ENCODE peak calls at places on chromosomes 3 and 15, in eight cellular contexts. One of them, this sample, is unnamed. For H3K36me3, the result is how much of the 10 kb centered on the place peaks cover.

GRCh38 chr3:62233065-62233464 is 140.3 kb downstream of the FEZF2 start:
- DNase-seq in colonic mucosa: no peak
- DNase-seq in brain microvascular endothelial cell: no peak
- DNase-seq in left lung: no peak
- DNase-seq in fibroblast of lung: no peak
- DNase-seq in Panc1: no peak
- DNase-seq in CD8-positive, alpha-beta memory T cell: no peak
- DNase-seq in PC-3: no peak
- DNase-seq in this sample: no peak

GRCh38 chr15:90227816-90228772 is 5.6 kb downstream of the CIB1 start:
- DNase-seq in colonic mucosa: no peak
- DNase-seq in brain microvascular endothelial cell: no peak
- DNase-seq in left lung: no peak
- DNase-seq in fibroblast of lung: no peak
- DNase-seq in Panc1: no peak
- DNase-seq in CD8-positive, alpha-beta memory T cell: no peak
- DNase-seq in PC-3: no peak
- DNase-seq in this sample: no peak

GRCh38 chr3:38722760-38723568 is 73.5 kb upstream of the SCN5A start:
- DNase-seq in colonic mucosa: no peak
- DNase-seq in brain microvascular endothelial cell: peak
- DNase-seq in left lung: peak
- DNase-seq in fibroblast of lung: peak
- DNase-seq in Panc1: no peak
- DNase-seq in CD8-positive, alpha-beta memory T cell: no peak
- DNase-seq in PC-3: no peak
- DNase-seq in this sample: no peak

GRCh38 chr3:53885239-53885638 is 3.3 kb upstream of the ACTR8 start:
- DNase-seq in colonic mucosa: no peak
- DNase-seq in brain microvascular endothelial cell: peak
- DNase-seq in left lung: no peak
- DNase-seq in fibroblast of lung: no peak
- DNase-seq in Panc1: no peak
- DNase-seq in CD8-positive, alpha-beta memory T cell: no peak
- DNase-seq in PC-3: no peak
- DNase-seq in this sample: no peak

GRCh38 chr15:100726426-100727190 is 124.2 kb downstream of the ASB7 start:
- DNase-seq in colonic mucosa: peak
- DNase-seq in brain microvascular endothelial cell: no peak
- DNase-seq in left lung: no peak
- DNase-seq in fibroblast of lung: peak
- DNase-seq in Panc1: no peak
- DNase-seq in CD8-positive, alpha-beta memory T cell: no peak
- DNase-seq in PC-3: no peak
- DNase-seq in this sample: no peak

GRCh38 chr15:29944925-29945324 is 122.7 kb upstream of the TJP1 start:
- DNase-seq in colonic mucosa: no peak
- DNase-seq in brain microvascular endothelial cell: no peak
- DNase-seq in left lung: no peak
- DNase-seq in fibroblast of lung: no peak
- DNase-seq in Panc1: no peak
- DNase-seq in CD8-positive, alpha-beta memory T cell: no peak
- DNase-seq in PC-3: no peak
- DNase-seq in this sample: no peak

GRCh38 chr15:92580521-92580920 is 75.1 kb downstream of the FAM174B start:
- DNase-seq in colonic mucosa: no peak
- DNase-seq in brain microvascular endothelial cell: no peak
- DNase-seq in left lung: no peak
- DNase-seq in fibroblast of lung: no peak
- DNase-seq in Panc1: no peak
- DNase-seq in CD8-positive, alpha-beta memory T cell: no peak
- DNase-seq in PC-3: no peak
- DNase-seq in this sample: no peak

GRCh38 chr15:40320931-40321371 is 2.5 kb upstream of the INAFM2 start:
- DNase-seq in colonic mucosa: peak
- DNase-seq in brain microvascular endothelial cell: peak
- DNase-seq in left lung: no peak
- DNase-seq in fibroblast of lung: peak
- DNase-seq in Panc1: no peak
- DNase-seq in CD8-positive, alpha-beta memory T cell: peak
- DNase-seq in PC-3: peak
- DNase-seq in this sample: peak

GRCh38 chr15:24772256-24772655 is 96.7 kb downstream of the NPAP1 start:
- DNase-seq in colonic mucosa: no peak
- DNase-seq in brain microvascular endothelial cell: no peak
- DNase-seq in left lung: no peak
- DNase-seq in fibroblast of lung: no peak
- DNase-seq in Panc1: no peak
- DNase-seq in CD8-positive, alpha-beta memory T cell: no peak
- DNase-seq in PC-3: no peak
- DNase-seq in this sample: peak

GRCh38 chr3:78972617-78973301 is 795.0 kb downstream of the ROBO1 start:
- DNase-seq in colonic mucosa: no peak
- DNase-seq in brain microvascular endothelial cell: no peak
- DNase-seq in left lung: no peak
- DNase-seq in fibroblast of lung: no peak
- DNase-seq in Panc1: no peak
- DNase-seq in CD8-positive, alpha-beta memory T cell: no peak
- DNase-seq in PC-3: peak
- DNase-seq in this sample: no peak

GRCh38 chr3:156693166-156693565 is 18.8 kb downstream of the TIPARP start:
- DNase-seq in colonic mucosa: no peak
- DNase-seq in brain microvascular endothelial cell: peak
- DNase-seq in left lung: no peak
- DNase-seq in fibroblast of lung: peak
- DNase-seq in Panc1: no peak
- DNase-seq in CD8-positive, alpha-beta memory T cell: no peak
- DNase-seq in PC-3: peak
- DNase-seq in this sample: no peak

GRCh38 chr15:38389924-38390542 is 63.9 kb upstream of the FAM98B start:
- DNase-seq in colonic mucosa: peak
- DNase-seq in brain microvascular endothelial cell: peak
- DNase-seq in left lung: no peak
- DNase-seq in fibroblast of lung: peak
- DNase-seq in Panc1: peak
- DNase-seq in CD8-positive, alpha-beta memory T cell: peak
- DNase-seq in PC-3: peak
- DNase-seq in this sample: peak

GRCh38 chr3:181326637-181327223 is 337.2 kb upstream of the DNAJC19 start:
- DNase-seq in colonic mucosa: no peak
- DNase-seq in brain microvascular endothelial cell: peak
- DNase-seq in left lung: no peak
- DNase-seq in fibroblast of lung: peak
- DNase-seq in Panc1: peak
- DNase-seq in CD8-positive, alpha-beta memory T cell: no peak
- DNase-seq in PC-3: peak
- DNase-seq in this sample: no peak

GRCh38 chr3:37367436-37367835 is 193.1 kb upstream of the LRRFIP2 start:
- DNase-seq in colonic mucosa: no peak
- DNase-seq in brain microvascular endothelial cell: no peak
- DNase-seq in left lung: no peak
- DNase-seq in fibroblast of lung: no peak
- DNase-seq in Panc1: no peak
- DNase-seq in CD8-positive, alpha-beta memory T cell: no peak
- DNase-seq in PC-3: no peak
- DNase-seq in this sample: no peak

GRCh38 chr3:129315386-129315991 is 36.8 kb downstream of the HMCES start:
- DNase-seq in colonic mucosa: peak
- DNase-seq in brain microvascular endothelial cell: no peak
- DNase-seq in left lung: peak
- DNase-seq in fibroblast of lung: peak
- DNase-seq in Panc1: no peak
- DNase-seq in CD8-positive, alpha-beta memory T cell: peak
- DNase-seq in PC-3: peak
- DNase-seq in this sample: peak

GRCh38 chr15:66999046-66999557 is 66.3 kb upstream of the SMAD3 start:
- DNase-seq in colonic mucosa: no peak
- DNase-seq in brain microvascular endothelial cell: no peak
- DNase-seq in left lung: no peak
- DNase-seq in fibroblast of lung: peak
- DNase-seq in Panc1: no peak
- DNase-seq in CD8-positive, alpha-beta memory T cell: no peak
- DNase-seq in PC-3: no peak
- DNase-seq in this sample: no peak

GRCh38 chr3:171044828-171045793 is 18.6 kb upstream of the SLC2A2 start:
- DNase-seq in colonic mucosa: no peak
- DNase-seq in brain microvascular endothelial cell: peak
- DNase-seq in left lung: no peak
- DNase-seq in fibroblast of lung: peak
- DNase-seq in Panc1: no peak
- DNase-seq in CD8-positive, alpha-beta memory T cell: no peak
- DNase-seq in PC-3: peak
- DNase-seq in this sample: no peak

GRCh38 chr3:158005391-158006100 is 100.7 kb downstream of the SHOX2 start:
- DNase-seq in colonic mucosa: no peak
- DNase-seq in brain microvascular endothelial cell: no peak
- DNase-seq in left lung: no peak
- DNase-seq in fibroblast of lung: no peak
- DNase-seq in Panc1: no peak
- DNase-seq in CD8-positive, alpha-beta memory T cell: no peak
- DNase-seq in PC-3: no peak
- DNase-seq in this sample: no peak

DNA sequence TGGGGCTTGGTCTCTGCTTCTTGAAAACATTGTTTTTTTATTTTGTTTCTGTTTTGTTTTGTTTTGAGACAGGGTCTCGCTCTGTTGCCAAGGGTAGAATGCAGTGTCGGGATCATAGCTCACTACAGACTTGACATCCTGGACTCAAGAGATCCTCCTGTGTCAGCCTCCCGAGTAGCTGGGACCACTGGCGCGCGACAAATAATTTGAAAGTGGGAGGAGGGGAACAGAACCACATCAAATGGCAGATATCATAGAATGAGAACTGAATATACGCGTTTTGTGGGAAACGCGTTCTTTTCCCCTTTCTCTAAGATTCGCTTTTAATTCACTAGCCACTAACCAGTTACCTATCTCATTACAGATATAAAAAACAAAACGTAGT is 641 bp upstream of the VPS13C start:
- DNase-seq in colonic mucosa: no peak
- DNase-seq in brain microvascular endothelial cell: no peak
- DNase-seq in left lung: no peak
- DNase-seq in fibroblast of lung: no peak
- DNase-seq in Panc1: no peak
- DNase-seq in CD8-positive, alpha-beta memory T cell: no peak
- DNase-seq in PC-3: no peak
- DNase-seq in this sample: no peak
- H3K36me3 ChIP-seq in colonic mucosa: under half
- H3K36me3 ChIP-seq in brain microvascular endothelial cell: under half
- H3K36me3 ChIP-seq in left lung: under half
- H3K36me3 ChIP-seq in fibroblast of lung: under half
- H3K36me3 ChIP-seq in Panc1: under half
- H3K36me3 ChIP-seq in CD8-positive, alpha-beta memory T cell: under half
- H3K36me3 ChIP-seq in PC-3: under half
- H3K36me3 ChIP-seq in this sample: under half

GRCh38 chr15:76366714-76367113 is 30.1 kb downstream of the ISL2 start:
- DNase-seq in colonic mucosa: peak
- DNase-seq in brain microvascular endothelial cell: no peak
- DNase-seq in left lung: no peak
- DNase-seq in fibroblast of lung: no peak
- DNase-seq in Panc1: no peak
- DNase-seq in CD8-positive, alpha-beta memory T cell: no peak
- DNase-seq in PC-3: no peak
- DNase-seq in this sample: peak

GRCh38 chr15:76363251-76363650 is 26.7 kb downstream of the ISL2 start:
- DNase-seq in colonic mucosa: no peak
- DNase-seq in brain microvascular endothelial cell: no peak
- DNase-seq in left lung: no peak
- DNase-seq in fibroblast of lung: no peak
- DNase-seq in Panc1: no peak
- DNase-seq in CD8-positive, alpha-beta memory T cell: no peak
- DNase-seq in PC-3: peak
- DNase-seq in this sample: no peak

DNA sequence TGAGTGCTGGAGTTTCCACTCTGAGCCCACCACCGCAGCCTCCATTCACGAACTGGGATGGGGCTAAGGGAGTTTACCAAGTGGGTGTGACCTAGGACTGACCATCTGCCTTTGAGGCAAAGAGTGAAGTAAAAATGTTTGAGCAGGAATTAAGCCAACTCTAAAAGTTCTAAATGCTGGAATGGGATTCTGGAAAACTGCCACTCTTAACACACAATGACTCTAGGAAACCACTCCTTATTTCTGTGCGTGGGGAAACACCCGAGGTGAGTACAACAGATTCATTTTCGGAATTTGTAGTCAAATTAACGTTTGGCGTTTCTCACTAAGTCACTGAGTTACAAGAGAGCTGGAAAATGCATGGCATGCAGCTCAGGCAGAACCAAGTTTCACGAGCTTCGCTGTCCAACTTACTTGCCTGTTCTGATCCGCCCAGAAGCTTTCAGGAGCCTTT is 31.6 kb downstream of the ISL2 start:
- DNase-seq in colonic mucosa: peak
- DNase-seq in brain microvascular endothelial cell: no peak
- DNase-seq in left lung: no peak
- DNase-seq in fibroblast of lung: no peak
- DNase-seq in Panc1: no peak
- DNase-seq in CD8-positive, alpha-beta memory T cell: no peak
- DNase-seq in PC-3: peak
- DNase-seq in this sample: no peak
- H3K36me3 ChIP-seq in colonic mucosa: under half
- H3K36me3 ChIP-seq in brain microvascular endothelial cell: under half
- H3K36me3 ChIP-seq in left lung: under half
- H3K36me3 ChIP-seq in fibroblast of lung: under half
- H3K36me3 ChIP-seq in Panc1: under half
- H3K36me3 ChIP-seq in CD8-positive, alpha-beta memory T cell: under half
- H3K36me3 ChIP-seq in PC-3: under half
- H3K36me3 ChIP-seq in this sample: under half

GRCh38 chr3:121690777-121691405 is 30.2 kb upstream of the HCLS1 start:
- DNase-seq in colonic mucosa: no peak
- DNase-seq in brain microvascular endothelial cell: no peak
- DNase-seq in left lung: no peak
- DNase-seq in fibroblast of lung: no peak
- DNase-seq in Panc1: no peak
- DNase-seq in CD8-positive, alpha-beta memory T cell: no peak
- DNase-seq in PC-3: no peak
- DNase-seq in this sample: no peak
- H3K36me3 ChIP-seq in colonic mucosa: under half
- H3K36me3 ChIP-seq in brain microvascular endothelial cell: under half
- H3K36me3 ChIP-seq in left lung: half or more
- H3K36me3 ChIP-seq in fibroblast of lung: under half
- H3K36me3 ChIP-seq in Panc1: under half
- H3K36me3 ChIP-seq in CD8-positive, alpha-beta memory T cell: under half
- H3K36me3 ChIP-seq in PC-3: under half
- H3K36me3 ChIP-seq in this sample: under half

DNA sequence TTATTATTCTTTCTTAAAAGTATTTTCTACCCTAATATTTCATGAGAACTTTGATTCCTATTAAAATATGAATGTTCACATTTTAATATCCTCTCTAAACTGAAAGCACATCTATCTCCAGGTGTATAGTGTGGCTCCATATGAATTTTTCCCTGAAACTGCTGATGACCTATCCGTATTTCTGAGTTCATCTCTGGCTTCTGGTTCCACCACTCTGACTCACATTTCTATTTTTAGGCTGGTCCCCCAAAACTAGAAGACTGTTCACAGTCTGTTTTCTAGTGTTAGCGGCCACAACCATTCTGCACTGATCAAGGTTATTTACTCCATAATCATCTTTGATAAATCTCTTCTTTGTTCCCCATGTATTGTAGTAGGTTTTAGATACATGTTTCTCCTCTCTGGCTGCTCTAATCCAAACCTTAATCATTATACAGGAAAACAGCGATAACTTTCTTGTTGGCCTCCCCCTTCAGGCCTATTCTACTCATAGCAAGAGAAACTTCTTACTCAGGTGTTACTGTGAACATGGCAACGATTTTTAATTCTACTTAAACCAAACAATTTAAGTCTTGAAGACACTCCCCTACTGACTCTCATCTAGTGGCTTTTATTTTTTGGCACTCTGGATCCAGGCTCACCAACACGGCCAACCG is 12.8 kb downstream of the ADPGK start:
- DNase-seq in colonic mucosa: no peak
- DNase-seq in brain microvascular endothelial cell: no peak
- DNase-seq in left lung: no peak
- DNase-seq in fibroblast of lung: no peak
- DNase-seq in Panc1: no peak
- DNase-seq in CD8-positive, alpha-beta memory T cell: no peak
- DNase-seq in PC-3: no peak
- DNase-seq in this sample: no peak
- H3K36me3 ChIP-seq in colonic mucosa: under half
- H3K36me3 ChIP-seq in brain microvascular endothelial cell: under half
- H3K36me3 ChIP-seq in left lung: half or more
- H3K36me3 ChIP-seq in fibroblast of lung: under half
- H3K36me3 ChIP-seq in Panc1: under half
- H3K36me3 ChIP-seq in CD8-positive, alpha-beta memory T cell: under half
- H3K36me3 ChIP-seq in PC-3: half or more
- H3K36me3 ChIP-seq in this sample: under half

This sample was measured in thyroid gland.